ENCODE peak calls at places on chromosome 6, in four cellular contexts. Z, A, D and T are unnamed samples. For H3K27me3, H3K36me3 and H3K4me1, the result is how much of the 10 kb centered on the place peaks cover.

GRCh38 chr6:66662196-66662595 is 955.2 kb upstream of the EYS start:
- DNase-seq in A (no peak), D (peak), Z (no peak), T (no peak)

GRCh38 chr6:89433637-89434499 is 916 bp downstream of the ANKRD6 start:
- DNase-seq in Z (peak), D (no peak), A (no peak), T (peak)

GRCh38 chr6:68059894-68060293 is 575.2 kb upstream of the ADGRB3 start:
- DNase-seq in A (no peak), Z (no peak), D (no peak), T (no peak)

GRCh38 chr6:7410801-7411200 is 21.2 kb downstream of the RIOK1 start:
- DNase-seq in D (no peak), A (no peak), Z (no peak), T (no peak)

GRCh38 chr6:138785980-138786379 is 9.9 kb upstream of the ECT2L start:
- DNase-seq in A (no peak), D (peak), Z (no peak), T (no peak)

GRCh38 chr6:152398993-152399392 is 238.2 kb downstream of the SYNE1 start:
- DNase-seq in D (no peak), Z (no peak), A (no peak), T (no peak)

GRCh38 chr6:81561071-81561564 is 191.4 kb downstream of the TENT5A start:
- DNase-seq in A (peak), Z (no peak), D (peak), T (no peak)

GRCh38 chr6:104537185-104537584 is 322.5 kb downstream of the HACE1 start:
- DNase-seq in D (peak), A (no peak), Z (no peak), T (no peak)

GRCh38 chr6:148021715-148022114 is 320.9 kb upstream of the SASH1 start:
- DNase-seq in Z (no peak), D (no peak), A (no peak), T (no peak)

GRCh38 chr6:15322781-15323536 is 77.1 kb downstream of the JARID2 start:
- DNase-seq in D (peak), A (peak), Z (no peak), T (no peak)

GRCh38 chr6:30568245-30568644 is 3.0 kb upstream of the ABCF1 start:
- DNase-seq in Z (no peak), D (no peak), A (no peak), T (no peak)

GRCh38 chr6:14282854-14283505 is 165.4 kb downstream of the CD83 start:
- DNase-seq in A (no peak), Z (no peak), D (no peak), T (no peak)

GRCh38 chr6:14734416-14735340 is 511.2 kb upstream of the JARID2 start:
- DNase-seq in D (peak), Z (no peak), A (peak), T (no peak)

GRCh38 chr6:37794825-37795224 is 24.7 kb upstream of the ZFAND3 start:
- DNase-seq in A (no peak), D (peak), Z (no peak), T (no peak)

GRCh38 chr6:51753635-51754034 is 333.8 kb downstream of the PKHD1 start:
- DNase-seq in Z (no peak), A (no peak), D (no peak), T (no peak)

GRCh38 chr6:31118178-31118577 is 2.1 kb downstream of the CDSN start:
- DNase-seq in D (no peak), A (no peak), Z (peak), T (no peak)

GRCh38 chr6:167817729-167818128 is 9.0 kb upstream of the AFDN start:
- DNase-seq in Z (no peak), D (no peak), A (no peak), T (no peak)

GRCh38 chr6:36596359-36596758 is 2.2 kb downstream of the SRSF3 start:
- DNase-seq in D (no peak), Z (no peak), A (no peak), T (no peak)

GRCh38 chr6:169868458-169868857 is 117.0 kb downstream of the ERMARD start:
- DNase-seq in A (no peak), D (no peak), Z (no peak), T (no peak)

GRCh38 chr6:157268396-157268795 is 54.9 kb downstream of the TMEM242 start:
- DNase-seq in A (no peak), D (no peak), Z (no peak), T (peak)

GRCh38 chr6:91782789-91783188 is 1195.9 kb upstream of the MAP3K7 start:
- DNase-seq in Z (no peak), A (no peak), D (no peak), T (no peak)

GRCh38 chr6:24721461-24722215 is 2.7 kb upstream of the C6orf62 start:
- DNase-seq in D (peak), A (no peak), Z (no peak), T (peak)

GRCh38 chr6:169738204-169738971 is 13.0 kb downstream of the DYNLT2 start:
- DNase-seq in D (no peak), Z (no peak), A (no peak), T (no peak)

GRCh38 chr6:81166770-81167169 is 585.7 kb downstream of the TENT5A start:
- DNase-seq in A (no peak), Z (no peak), D (peak), T (no peak)

GRCh38 chr6:3291987-3292386 is 33.2 kb downstream of the PSMG4 start:
- DNase-seq in A (no peak), Z (no peak), D (no peak), T (no peak)

GRCh38 chr6:144659735-144660246 is 374.7 kb downstream of the UTRN start:
- DNase-seq in Z (no peak), D (no peak), A (no peak), T (no peak)
- H3K27me3 ChIP-seq in Z (under half), D (under half), A (under half), T (under half)

GRCh38 chr6:10771371-10771894 is 23.8 kb downstream of the TMEM14B start:
- DNase-seq in D (no peak), A (no peak), Z (no peak), T (no peak)

DNA sequence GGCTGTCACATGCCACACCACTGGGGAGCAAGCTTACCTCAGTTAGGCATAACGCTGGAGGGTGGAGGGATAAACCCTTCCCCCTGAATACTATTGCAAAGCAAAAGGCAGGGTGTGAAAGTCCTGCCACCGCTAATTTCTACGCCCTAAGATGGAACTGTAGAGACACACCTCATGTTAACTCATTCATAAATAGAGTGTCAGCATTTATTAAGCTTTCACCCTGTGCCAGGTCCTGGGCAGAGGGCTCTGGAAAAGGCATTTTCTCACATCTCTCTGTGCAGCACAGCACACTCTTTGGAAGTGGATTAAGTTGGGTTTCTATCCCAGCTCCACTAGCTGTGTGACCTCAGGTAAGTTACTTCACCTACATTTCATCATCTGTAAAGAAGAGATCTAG is 21.8 kb downstream of the TMEM14B start:
- DNase-seq in D (no peak), Z (no peak), A (no peak), T (no peak)
- H3K36me3 ChIP-seq in D (under half), Z (under half), A (under half), T (under half)

GRCh38 chr6:134529921-134530320 is 212.0 kb upstream of the SGK1 start:
- DNase-seq in Z (no peak), D (peak), A (no peak), T (no peak)
- H3K4me1 ChIP-seq in Z (under half), D (under half), A (under half), T (under half)

GRCh38 chr6:101393291-101394251 is at the start of gene GRIK2:
- DNase-seq in A (no peak), D (peak), Z (peak), T (peak)

GRCh38 chr6:101392561-101393230 is 812 bp upstream of the GRIK2 start:
- DNase-seq in A (no peak), D (no peak), Z (no peak), T (peak)

GRCh38 chr6:101396552-101397173 is 3.2 kb downstream of the GRIK2 start:
- DNase-seq in A (no peak), D (peak), Z (peak), T (peak)

GRCh38 chr6:101395345-101395744 is 1.8 kb downstream of the GRIK2 start:
- DNase-seq in D (no peak), A (no peak), Z (no peak), T (no peak)

DNA sequence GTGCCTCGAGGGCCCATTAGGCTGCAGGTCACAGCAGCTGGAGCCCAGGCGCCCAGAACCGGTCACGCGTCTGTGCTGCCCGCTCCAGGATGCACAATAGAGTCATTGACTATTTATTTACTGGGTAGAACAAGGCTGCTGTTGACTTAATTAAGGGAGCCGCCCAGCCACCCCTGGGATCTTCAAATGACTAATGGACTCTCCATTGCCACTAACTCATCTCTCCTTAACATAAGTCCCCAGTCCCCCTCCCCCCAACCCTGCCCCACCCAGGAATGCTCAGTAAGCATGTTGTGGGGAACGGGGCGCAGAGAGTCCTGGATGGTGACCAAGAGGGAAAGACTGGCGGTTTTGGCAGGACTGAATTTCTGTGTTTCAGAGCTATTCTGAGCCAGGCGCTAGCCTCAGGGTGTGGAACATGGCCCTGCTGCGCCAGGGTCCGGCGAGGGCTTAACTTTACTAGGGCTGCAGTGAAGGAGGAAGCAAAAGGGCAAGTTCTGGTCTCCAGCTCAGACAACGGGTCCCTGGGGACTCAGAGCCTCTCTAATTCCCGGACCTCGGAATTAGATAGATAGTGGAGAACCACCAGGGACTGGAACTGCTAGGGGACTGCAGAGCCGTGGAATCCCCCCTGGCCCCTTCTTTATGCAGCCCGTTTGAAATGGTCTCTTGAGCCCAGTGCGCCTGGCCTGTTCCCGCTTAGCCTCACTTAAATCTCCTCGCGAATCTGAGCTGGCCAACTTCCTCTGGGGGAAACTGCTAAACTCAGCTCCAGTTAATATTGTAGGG is 1.5 kb upstream of the GRIK2 start:
- DNase-seq in D (no peak), Z (no peak), A (no peak), T (peak)
- H3K27me3 ChIP-seq in D (under half), Z (under half), A (under half), T (half or more)

GRCh38 chr6:95599691-95600090 is 22.4 kb downstream of the MANEA start:
- DNase-seq in A (no peak), Z (no peak), D (no peak), T (no peak)
- H3K36me3 ChIP-seq in A (under half), Z (under half), D (under half), T (under half)

DNA sequence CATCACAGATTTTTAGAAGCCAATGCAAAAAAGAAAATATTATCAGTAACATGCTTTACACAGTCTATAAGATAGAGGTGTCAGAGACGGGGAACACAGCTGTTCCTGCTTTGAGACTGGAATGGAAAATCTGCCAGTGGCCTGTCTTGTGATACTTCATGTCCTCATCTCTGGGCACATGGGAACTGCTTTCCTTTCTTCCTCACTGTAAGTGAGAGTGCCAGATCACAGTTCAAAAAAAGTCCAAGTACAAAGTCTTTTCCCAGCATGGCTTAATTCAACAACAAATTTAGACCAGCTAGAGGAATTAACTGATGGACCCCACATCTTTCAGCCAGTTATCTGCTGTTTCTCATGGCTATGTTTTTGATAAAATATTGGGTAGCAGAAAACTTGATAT is 490.4 kb downstream of the CDKAL1 start:
- DNase-seq in A (no peak), Z (no peak), D (no peak), T (no peak)
- H3K4me1 ChIP-seq in A (half or more), Z (under half), D (under half), T (under half)